ENCODE peak calls at places on chromosomes 12 and 14, in seven cellular contexts. One of them, this sample, is unnamed.
A peak's percentile ranks its signal among the peaks of the same experiment; 100 is the strongest.

GRCh38 chr12:68378859-68379628 is 46.9 kb upstream of the MDM1 start:
- DNase-seq in suprapubic skin: no peak
- DNase-seq in transverse colon: peak; percentile 61
- DNase-seq in GM23338: no peak
- DNase-seq in stomach: peak; percentile 42
- DNase-seq in HCT116: no peak
- DNase-seq in spleen: no peak
- DNase-seq in this sample: no peak

GRCh38 chr12:66662729-66663128 is 16.1 kb downstream of the GRIP1 start:
- DNase-seq in suprapubic skin: no peak
- DNase-seq in transverse colon: no peak
- DNase-seq in GM23338: no peak
- DNase-seq in stomach: no peak
- DNase-seq in HCT116: no peak
- DNase-seq in spleen: no peak
- DNase-seq in this sample: no peak

GRCh38 chr14:97380539-97380941 is 583.4 kb downstream of the VRK1 start:
- DNase-seq in suprapubic skin: no peak
- DNase-seq in transverse colon: no peak
- DNase-seq in GM23338: no peak
- DNase-seq in stomach: no peak
- DNase-seq in HCT116: peak; percentile 43
- DNase-seq in spleen: no peak
- DNase-seq in this sample: no peak

GRCh38 chr12:108734200-108734906 is 3.0 kb upstream of the CORO1C start:
- DNase-seq in suprapubic skin: peak; percentile 55
- DNase-seq in transverse colon: peak; percentile 82
- DNase-seq in GM23338: peak; percentile 28
- DNase-seq in stomach: peak; percentile 61
- DNase-seq in HCT116: peak; percentile 86
- DNase-seq in spleen: no peak
- DNase-seq in this sample: no peak

GRCh38 chr12:116336542-116337065 is 59.1 kb upstream of the MED13L start:
- DNase-seq in suprapubic skin: peak; percentile 40
- DNase-seq in transverse colon: peak; percentile 36
- DNase-seq in GM23338: no peak
- DNase-seq in stomach: peak; percentile 31
- DNase-seq in HCT116: no peak
- DNase-seq in spleen: peak; percentile 78
- DNase-seq in this sample: no peak

GRCh38 chr14:60317609-60318008 is 68.6 kb downstream of the PPM1A start:
- DNase-seq in suprapubic skin: no peak
- DNase-seq in transverse colon: no peak
- DNase-seq in GM23338: peak; percentile 91
- DNase-seq in stomach: no peak
- DNase-seq in HCT116: no peak
- DNase-seq in spleen: no peak
- DNase-seq in this sample: no peak

GRCh38 chr12:49692851-49693250 is 14.4 kb downstream of the FMNL3 start:
- DNase-seq in suprapubic skin: no peak
- DNase-seq in transverse colon: no peak
- DNase-seq in GM23338: peak; percentile 73
- DNase-seq in stomach: no peak
- DNase-seq in HCT116: no peak
- DNase-seq in spleen: no peak
- DNase-seq in this sample: no peak

GRCh38 chr14:53152627-53152908 is 555 bp downstream of the DDHD1 start:
- DNase-seq in suprapubic skin: no peak
- DNase-seq in transverse colon: no peak
- DNase-seq in GM23338: no peak
- DNase-seq in stomach: no peak
- DNase-seq in HCT116: no peak
- DNase-seq in spleen: no peak
- DNase-seq in this sample: no peak

GRCh38 chr12:2575245-2575644 is 219.5 kb upstream of the FKBP4 start:
- DNase-seq in suprapubic skin: no peak
- DNase-seq in transverse colon: no peak
- DNase-seq in GM23338: no peak
- DNase-seq in stomach: no peak
- DNase-seq in HCT116: no peak
- DNase-seq in spleen: no peak
- DNase-seq in this sample: peak; percentile 22

GRCh38 chr14:93239869-93240677 is 33.0 kb downstream of the UBR7 start:
- DNase-seq in suprapubic skin: no peak
- DNase-seq in transverse colon: no peak
- DNase-seq in GM23338: no peak
- DNase-seq in stomach: no peak
- DNase-seq in HCT116: peak; percentile 57
- DNase-seq in spleen: no peak
- DNase-seq in this sample: no peak

GRCh38 chr14:105439710-105440553 is 20.3 kb downstream of the MTA1 start:
- DNase-seq in suprapubic skin: no peak
- DNase-seq in transverse colon: no peak
- DNase-seq in GM23338: no peak
- DNase-seq in stomach: no peak
- DNase-seq in HCT116: no peak
- DNase-seq in spleen: no peak
- DNase-seq in this sample: no peak

GRCh38 chr14:96038920-96039632 is at the start of gene C14orf132:
- DNase-seq in suprapubic skin: no peak
- DNase-seq in transverse colon: peak; percentile 67
- DNase-seq in GM23338: peak; percentile 77
- DNase-seq in stomach: peak; percentile 58
- DNase-seq in HCT116: peak; percentile 18
- DNase-seq in spleen: peak; percentile 79
- DNase-seq in this sample: peak; percentile 85

GRCh38 chr12:132582058-132582420 is 28.3 kb downstream of the LRCOL1 start:
- DNase-seq in suprapubic skin: no peak
- DNase-seq in transverse colon: no peak
- DNase-seq in GM23338: peak; percentile 72
- DNase-seq in stomach: no peak
- DNase-seq in HCT116: no peak
- DNase-seq in spleen: no peak
- DNase-seq in this sample: no peak

GRCh38 chr12:47066278-47067048 is 13.0 kb upstream of the PCED1B start:
- DNase-seq in suprapubic skin: no peak
- DNase-seq in transverse colon: no peak
- DNase-seq in GM23338: no peak
- DNase-seq in stomach: no peak
- DNase-seq in HCT116: no peak
- DNase-seq in spleen: no peak
- DNase-seq in this sample: no peak

GRCh38 chr14:100067971-100068959 is 3.0 kb downstream of the EVL start:
- DNase-seq in suprapubic skin: no peak
- DNase-seq in transverse colon: peak; percentile 66
- DNase-seq in GM23338: no peak
- DNase-seq in stomach: peak; percentile 67
- DNase-seq in HCT116: peak; percentile 21
- DNase-seq in spleen: peak; percentile 91
- DNase-seq in this sample: no peak

GRCh38 chr12:110585231-110585799 is 2.2 kb upstream of the PPTC7 start:
- DNase-seq in suprapubic skin: no peak
- DNase-seq in transverse colon: no peak
- DNase-seq in GM23338: peak; percentile 26
- DNase-seq in stomach: no peak
- DNase-seq in HCT116: no peak
- DNase-seq in spleen: no peak
- DNase-seq in this sample: no peak

GRCh38 chr12:989751-990278 is 1.2 kb upstream of the ERC1 start:
- DNase-seq in suprapubic skin: no peak
- DNase-seq in transverse colon: peak; percentile 13
- DNase-seq in GM23338: no peak
- DNase-seq in stomach: no peak
- DNase-seq in HCT116: no peak
- DNase-seq in spleen: no peak
- DNase-seq in this sample: peak; percentile 67

GRCh38 chr12:109538191-109538863 is 35.0 kb downstream of the MMAB start:
- DNase-seq in suprapubic skin: no peak
- DNase-seq in transverse colon: no peak
- DNase-seq in GM23338: no peak
- DNase-seq in stomach: no peak
- DNase-seq in HCT116: no peak
- DNase-seq in spleen: no peak
- DNase-seq in this sample: no peak

GRCh38 chr14:99348816-99349609 is 77.0 kb upstream of the BCL11B start:
- DNase-seq in suprapubic skin: peak; percentile 72
- DNase-seq in transverse colon: no peak
- DNase-seq in GM23338: no peak
- DNase-seq in stomach: no peak
- DNase-seq in HCT116: no peak
- DNase-seq in spleen: no peak
- DNase-seq in this sample: peak; percentile 12

GRCh38 chr14:32028599-32028998 is 48.5 kb upstream of the ARHGAP5 start:
- DNase-seq in suprapubic skin: no peak
- DNase-seq in transverse colon: no peak
- DNase-seq in GM23338: no peak
- DNase-seq in stomach: no peak
- DNase-seq in HCT116: no peak
- DNase-seq in spleen: no peak
- DNase-seq in this sample: no peak

GRCh38 chr12:105617141-105617540 is 286.6 kb downstream of the C12orf75 start:
- DNase-seq in suprapubic skin: no peak
- DNase-seq in transverse colon: no peak
- DNase-seq in GM23338: no peak
- DNase-seq in stomach: no peak
- DNase-seq in HCT116: no peak
- DNase-seq in spleen: no peak
- DNase-seq in this sample: no peak

GRCh38 chr14:100115236-100115635 is 44.2 kb downstream of the DEGS2 start:
- DNase-seq in suprapubic skin: no peak
- DNase-seq in transverse colon: no peak
- DNase-seq in GM23338: no peak
- DNase-seq in stomach: no peak
- DNase-seq in HCT116: no peak
- DNase-seq in spleen: peak; percentile 31
- DNase-seq in this sample: no peak

GRCh38 chr12:27468241-27468640 is 21.7 kb downstream of the SMCO2 start:
- DNase-seq in suprapubic skin: no peak
- DNase-seq in transverse colon: no peak
- DNase-seq in GM23338: no peak
- DNase-seq in stomach: no peak
- DNase-seq in HCT116: no peak
- DNase-seq in spleen: no peak
- DNase-seq in this sample: no peak

GRCh38 chr14:71714225-71714624 is 218.0 kb upstream of the RGS6 start:
- DNase-seq in suprapubic skin: no peak
- DNase-seq in transverse colon: no peak
- DNase-seq in GM23338: no peak
- DNase-seq in stomach: no peak
- DNase-seq in HCT116: no peak
- DNase-seq in spleen: no peak
- DNase-seq in this sample: no peak

GRCh38 chr12:118061011-118061875 is at the start of gene WSB2:
- DNase-seq in suprapubic skin: peak; percentile 85
- DNase-seq in transverse colon: peak; percentile 75
- DNase-seq in GM23338: peak; percentile 77
- DNase-seq in stomach: peak; percentile 70
- DNase-seq in HCT116: no peak
- DNase-seq in spleen: peak; percentile 93
- DNase-seq in this sample: peak; percentile 86

GRCh38 chr12:114764516-114764915 is 80.5 kb upstream of the TBX3 start:
- DNase-seq in suprapubic skin: no peak
- DNase-seq in transverse colon: no peak
- DNase-seq in GM23338: no peak
- DNase-seq in stomach: no peak
- DNase-seq in HCT116: no peak
- DNase-seq in spleen: no peak
- DNase-seq in this sample: no peak

GRCh38 chr12:62909340-62909739 is 25.6 kb downstream of the PPM1H start:
- DNase-seq in suprapubic skin: no peak
- DNase-seq in transverse colon: no peak
- DNase-seq in GM23338: no peak
- DNase-seq in stomach: no peak
- DNase-seq in HCT116: no peak
- DNase-seq in spleen: no peak
- DNase-seq in this sample: no peak

GRCh38 chr12:62911288-62911687 is 23.7 kb downstream of the PPM1H start:
- DNase-seq in suprapubic skin: no peak
- DNase-seq in transverse colon: no peak
- DNase-seq in GM23338: no peak
- DNase-seq in stomach: no peak
- DNase-seq in HCT116: no peak
- DNase-seq in spleen: no peak
- DNase-seq in this sample: no peak

GRCh38 chr12:62912644-62913043 is 22.3 kb downstream of the PPM1H start:
- DNase-seq in suprapubic skin: no peak
- DNase-seq in transverse colon: no peak
- DNase-seq in GM23338: no peak
- DNase-seq in stomach: no peak
- DNase-seq in HCT116: no peak
- DNase-seq in spleen: no peak
- DNase-seq in this sample: no peak

GRCh38 chr12:62908667-62909066 is 26.3 kb downstream of the PPM1H start:
- DNase-seq in suprapubic skin: no peak
- DNase-seq in transverse colon: no peak
- DNase-seq in GM23338: no peak
- DNase-seq in stomach: no peak
- DNase-seq in HCT116: no peak
- DNase-seq in spleen: no peak
- DNase-seq in this sample: no peak

GRCh38 chr12:62910549-62911169 is 24.3 kb downstream of the PPM1H start:
- DNase-seq in suprapubic skin: no peak
- DNase-seq in transverse colon: no peak
- DNase-seq in GM23338: no peak
- DNase-seq in stomach: peak; percentile 62
- DNase-seq in HCT116: no peak
- DNase-seq in spleen: no peak
- DNase-seq in this sample: no peak
- TF ChIP-seq POLR2AphosphoS5 in suprapubic skin: no peak
- TF ChIP-seq POLR2AphosphoS5 in transverse colon: no peak
- TF ChIP-seq POLR2AphosphoS5 in GM23338: no peak
- TF ChIP-seq POLR2AphosphoS5 in stomach: peak; percentile 55
- TF ChIP-seq POLR2AphosphoS5 in HCT116: no peak
- TF ChIP-seq POLR2AphosphoS5 in spleen: no peak
- TF ChIP-seq POLR2AphosphoS5 in this sample: no peak

GRCh38 chr12:40127408-40127807 is 21.5 kb upstream of the SLC2A13 start:
- DNase-seq in suprapubic skin: no peak
- DNase-seq in transverse colon: no peak
- DNase-seq in GM23338: no peak
- DNase-seq in stomach: no peak
- DNase-seq in HCT116: no peak
- DNase-seq in spleen: no peak
- DNase-seq in this sample: no peak
- TF ChIP-seq POLR2AphosphoS5 in suprapubic skin: no peak
- TF ChIP-seq POLR2AphosphoS5 in transverse colon: no peak
- TF ChIP-seq POLR2AphosphoS5 in GM23338: no peak
- TF ChIP-seq POLR2AphosphoS5 in stomach: no peak
- TF ChIP-seq POLR2AphosphoS5 in HCT116: no peak
- TF ChIP-seq POLR2AphosphoS5 in spleen: no peak
- TF ChIP-seq POLR2AphosphoS5 in this sample: no peak

GRCh38 chr12:124423683-124424515 is 129.0 kb downstream of the RFLNA start:
- DNase-seq in suprapubic skin: no peak
- DNase-seq in transverse colon: no peak
- DNase-seq in GM23338: no peak
- DNase-seq in stomach: no peak
- DNase-seq in HCT116: no peak
- DNase-seq in spleen: no peak
- DNase-seq in this sample: no peak
- TF ChIP-seq POLR2AphosphoS5 in suprapubic skin: no peak
- TF ChIP-seq POLR2AphosphoS5 in transverse colon: no peak
- TF ChIP-seq POLR2AphosphoS5 in GM23338: no peak
- TF ChIP-seq POLR2AphosphoS5 in stomach: no peak
- TF ChIP-seq POLR2AphosphoS5 in HCT116: no peak
- TF ChIP-seq POLR2AphosphoS5 in spleen: no peak
- TF ChIP-seq POLR2AphosphoS5 in this sample: no peak

GRCh38 chr12:56193025-56193578 is 3.8 kb upstream of the SMARCC2 start:
- DNase-seq in suprapubic skin: no peak
- DNase-seq in transverse colon: peak; percentile 84
- DNase-seq in GM23338: peak; percentile 96
- DNase-seq in stomach: peak; percentile 85
- DNase-seq in HCT116: peak; percentile 80
- DNase-seq in spleen: no peak
- DNase-seq in this sample: peak; percentile 87
- TF ChIP-seq POLR2AphosphoS5 in suprapubic skin: no peak
- TF ChIP-seq POLR2AphosphoS5 in transverse colon: no peak
- TF ChIP-seq POLR2AphosphoS5 in GM23338: no peak
- TF ChIP-seq POLR2AphosphoS5 in stomach: peak; percentile 81
- TF ChIP-seq POLR2AphosphoS5 in HCT116: no peak
- TF ChIP-seq POLR2AphosphoS5 in spleen: no peak
- TF ChIP-seq POLR2AphosphoS5 in this sample: no peak